ENCODE peak calls at places on chromosomes 2 and 18, in nine cellular contexts. A is lung, P is esophagus squamous epithelium, J is Peyer's patch, R is sigmoid colon, U is heart left ventricle, X is PC-3, Z is breast epithelium, B is IMR-90. I is an unnamed sample.

GRCh38 chr18:75097491-75098225 is 111.3 kb downstream of the PTGR3 start:
- DNase-seq in A (no peak), P (no peak), J (peak; percentile 1), R (no peak), U (no peak), X (no peak), Z (no peak), B (no peak), I (no peak)

GRCh38 chr2:101045330-101045729 is 43.2 kb downstream of the RPL31 start:
- DNase-seq in A (no peak), P (no peak), J (no peak), R (no peak), U (no peak), X (no peak), Z (no peak), B (no peak), I (no peak)

GRCh38 chr2:157808421-157808820 is 67.7 kb downstream of the ACVR1 start:
- DNase-seq in A (no peak), P (no peak), J (no peak), R (no peak), U (no peak), X (no peak), Z (no peak), B (no peak), I (no peak)

GRCh38 chr2:126881591-126881990 is 17.1 kb upstream of the TEX51 start:
- DNase-seq in A (no peak), P (no peak), J (no peak), R (peak; percentile 41), U (no peak), X (no peak), Z (peak; percentile 7), B (no peak), I (no peak)

GRCh38 chr2:111030271-111030891 is 90.3 kb upstream of the BCL2L11 start:
- DNase-seq in A (no peak), P (no peak), J (no peak), R (no peak), U (no peak), X (no peak), Z (no peak), B (no peak), I (no peak)

GRCh38 chr2:111050701-111051376 is 69.9 kb upstream of the BCL2L11 start:
- DNase-seq in A (no peak), P (no peak), J (no peak), R (no peak), U (no peak), X (no peak), Z (no peak), B (no peak), I (no peak)

GRCh38 chr2:197037863-197038398 is 111.4 kb upstream of the PGAP1 start:
- DNase-seq in A (no peak), P (no peak), J (no peak), R (no peak), U (no peak), X (peak; percentile 48), Z (no peak), B (no peak), I (no peak)

GRCh38 chr2:233079473-233079877 is 19.3 kb downstream of the INPP5D start:
- DNase-seq in A (no peak), P (no peak), J (peak; percentile 80), R (no peak), U (no peak), X (no peak), Z (peak; percentile 22), B (no peak), I (no peak)

GRCh38 chr2:196260546-196260945 is 89.2 kb upstream of the STK17B start:
- DNase-seq in A (no peak), P (no peak), J (no peak), R (no peak), U (no peak), X (no peak), Z (no peak), B (no peak), I (no peak)

GRCh38 chr18:3262234-3263171 is 570 bp downstream of the MYL12B start:
- DNase-seq in A (no peak), P (no peak), J (no peak), R (no peak), U (no peak), X (peak; percentile 41), Z (peak; percentile 54), B (no peak), I (peak; percentile 28)

GRCh38 chr2:6917071-6917760 is at the start of gene RNF144A:
- DNase-seq in A (peak; percentile 51), P (no peak), J (peak; percentile 46), R (peak; percentile 72), U (peak; percentile 74), X (peak; percentile 61), Z (no peak), B (peak; percentile 12), I (peak; percentile 66)

GRCh38 chr2:230589497-230590015 is 123.1 kb upstream of the CAB39 start:
- DNase-seq in A (no peak), P (no peak), J (peak; percentile 77), R (no peak), U (no peak), X (no peak), Z (no peak), B (no peak), I (no peak)

GRCh38 chr2:151638188-151638933 is 95.9 kb downstream of the NEB start:
- DNase-seq in A (no peak), P (no peak), J (peak; percentile 55), R (no peak), U (no peak), X (peak; percentile 12), Z (no peak), B (no peak), I (no peak)

GRCh38 chr2:208150956-208151355 is 5.0 kb upstream of the CRYGB start:
- DNase-seq in A (no peak), P (no peak), J (no peak), R (no peak), U (no peak), X (no peak), Z (no peak), B (no peak), I (no peak)

GRCh38 chr2:145064476-145064875 is 544.6 kb upstream of the ZEB2 start:
- DNase-seq in A (no peak), P (no peak), J (no peak), R (no peak), U (no peak), X (no peak), Z (no peak), B (peak; percentile 19), I (no peak)

DNA sequence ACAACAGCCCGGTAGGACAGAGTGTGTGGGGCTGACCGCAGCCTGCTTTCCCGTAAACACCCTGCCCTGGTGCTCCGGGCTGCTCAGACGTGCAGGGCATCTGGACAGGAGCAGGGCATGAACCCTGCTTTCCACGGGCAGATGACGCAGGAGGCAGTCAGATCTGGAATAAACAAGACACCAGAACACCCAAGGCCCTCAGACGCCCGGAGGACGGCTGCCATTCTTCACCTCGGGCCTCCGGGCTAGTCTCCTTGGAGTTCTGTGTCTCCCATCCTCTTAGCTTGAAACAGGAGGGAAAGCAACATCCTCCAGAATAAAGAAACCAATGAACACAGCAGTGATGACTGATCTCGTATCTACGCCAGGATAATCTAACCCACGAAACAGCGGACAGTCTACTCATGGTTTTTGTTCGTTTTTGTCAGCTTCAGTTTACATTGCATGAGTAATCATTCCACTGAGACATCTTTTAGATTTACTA is 7.3 kb downstream of the PXDN start:
- DNase-seq in A (no peak), P (no peak), J (no peak), R (peak; percentile 86), U (no peak), X (peak; percentile 92), Z (no peak), B (peak; percentile 95), I (no peak)
- H3K9me3 ChIP-seq in A (no peaks in the 10 kb centered on the region), P (no peaks in the 10 kb centered on the region), J (peaks cover 4% of the 10 kb centered on the region), R (no peaks in the 10 kb centered on the region), U (peaks cover 14% of the 10 kb centered on the region), X (no peaks in the 10 kb centered on the region), Z (peaks cover 7% of the 10 kb centered on the region), B (peaks cover 3% of the 10 kb centered on the region), I (no peaks in the 10 kb centered on the region)

GRCh38 chr2:14445670-14446069 is 186.8 kb upstream of the LRATD1 start:
- DNase-seq in A (no peak), P (no peak), J (no peak), R (no peak), U (no peak), X (no peak), Z (no peak), B (no peak), I (no peak)

GRCh38 chr2:14454102-14454676 is 178.3 kb upstream of the LRATD1 start:
- DNase-seq in A (no peak), P (no peak), J (no peak), R (no peak), U (no peak), X (no peak), Z (no peak), B (no peak), I (no peak)

GRCh38 chr2:14451312-14451711 is 181.2 kb upstream of the LRATD1 start:
- DNase-seq in A (no peak), P (no peak), J (no peak), R (no peak), U (no peak), X (peak; percentile 9), Z (no peak), B (no peak), I (no peak)

GRCh38 chr2:14448340-14448739 is 184.2 kb upstream of the LRATD1 start:
- DNase-seq in A (no peak), P (no peak), J (no peak), R (no peak), U (no peak), X (no peak), Z (no peak), B (no peak), I (no peak)
- H3K9me3 ChIP-seq in A (peaks cover 3% of the 10 kb centered on the region), P (no peaks in the 10 kb centered on the region), J (no peaks in the 10 kb centered on the region), R (no peaks in the 10 kb centered on the region), U (peaks cover 12% of the 10 kb centered on the region), X (peaks cover 17% of the 10 kb centered on the region), Z (peaks cover 11% of the 10 kb centered on the region), B (peaks cover 4% of the 10 kb centered on the region), I (no peaks in the 10 kb centered on the region)

GRCh38 chr2:61045999-61046398 is 19.7 kb upstream of the SANBR start:
- DNase-seq in A (no peak), P (no peak), J (no peak), R (no peak), U (no peak), X (no peak), Z (no peak), B (peak; percentile 65), I (no peak)

GRCh38 chr2:61044596-61044995 is 21.1 kb upstream of the SANBR start:
- DNase-seq in A (no peak), P (no peak), J (no peak), R (no peak), U (no peak), X (no peak), Z (no peak), B (no peak), I (no peak)

DNA sequence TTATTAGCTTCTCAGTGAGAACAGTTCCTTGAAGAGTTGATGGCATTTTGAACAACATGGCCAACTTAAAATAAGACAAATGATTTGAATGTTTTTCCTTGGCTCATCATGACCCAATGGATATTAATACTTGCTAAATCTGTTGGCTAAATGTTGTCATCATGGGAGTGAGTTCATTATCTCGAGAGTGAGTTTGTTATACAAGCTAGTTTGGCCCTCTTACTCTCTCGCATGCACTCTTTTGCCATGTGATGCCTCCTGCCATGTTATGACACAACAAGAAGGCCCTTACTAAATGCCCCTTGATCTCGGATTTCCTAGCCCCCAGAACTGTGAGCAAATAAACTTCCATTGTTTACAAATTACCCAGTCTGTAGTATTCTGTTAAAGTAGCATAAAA is 22.9 kb upstream of the SANBR start:
- DNase-seq in A (no peak), P (no peak), J (no peak), R (no peak), U (no peak), X (no peak), Z (no peak), B (no peak), I (no peak)
- H3K9me3 ChIP-seq in A (no peaks in the 10 kb centered on the region), P (no peaks in the 10 kb centered on the region), J (no peaks in the 10 kb centered on the region), R (no peaks in the 10 kb centered on the region), U (peaks cover 10% of the 10 kb centered on the region), X (no peaks in the 10 kb centered on the region), Z (no peaks in the 10 kb centered on the region), B (no peaks in the 10 kb centered on the region), I (peaks cover 3% of the 10 kb centered on the region)

GRCh38 chr18:78939105-78939504 is 40.5 kb upstream of the SALL3 start:
- DNase-seq in A (no peak), P (no peak), J (no peak), R (no peak), U (no peak), X (no peak), Z (no peak), B (no peak), I (no peak)
- H3K9me3 ChIP-seq in A (no peaks in the 10 kb centered on the region), P (no peaks in the 10 kb centered on the region), J (no peaks in the 10 kb centered on the region), R (no peaks in the 10 kb centered on the region), U (no peaks in the 10 kb centered on the region), X (no peaks in the 10 kb centered on the region), Z (no peaks in the 10 kb centered on the region), B (peaks cover 44% of the 10 kb centered on the region), I (no peaks in the 10 kb centered on the region)

I was measured in T-helper 17 cell.